ENCODE peak calls at places on chromosomes 12 and 14, in five cellular contexts. One of them, this sample, is unnamed.

GRCh38 chr12:42090899-42091298 is 53.8 kb downstream of the GXYLT1 start:
- DNase-seq in NB4: no peak
- DNase-seq in CD8-positive, alpha-beta T cell: no peak
- DNase-seq in testis: no peak
- DNase-seq in choroid plexus epithelial cell: peak
- DNase-seq in this sample: no peak

GRCh38 chr12:128796439-128797118 is 27.2 kb downstream of the SLC15A4 start:
- DNase-seq in NB4: no peak
- DNase-seq in CD8-positive, alpha-beta T cell: no peak
- DNase-seq in testis: no peak
- DNase-seq in choroid plexus epithelial cell: no peak
- DNase-seq in this sample: no peak

GRCh38 chr12:9741726-9742125 is 8.8 kb upstream of the CLECL1 start:
- DNase-seq in NB4: peak
- DNase-seq in CD8-positive, alpha-beta T cell: peak
- DNase-seq in testis: no peak
- DNase-seq in choroid plexus epithelial cell: no peak
- DNase-seq in this sample: peak

GRCh38 chr14:54676822-54677708 is 110.1 kb downstream of the SAMD4A start:
- DNase-seq in NB4: no peak
- DNase-seq in CD8-positive, alpha-beta T cell: no peak
- DNase-seq in testis: no peak
- DNase-seq in choroid plexus epithelial cell: peak
- DNase-seq in this sample: no peak

GRCh38 chr14:69376439-69376838 is 21.7 kb downstream of the ERH start:
- DNase-seq in NB4: peak
- DNase-seq in CD8-positive, alpha-beta T cell: no peak
- DNase-seq in testis: no peak
- DNase-seq in choroid plexus epithelial cell: peak
- DNase-seq in this sample: no peak

GRCh38 chr12:40202095-40203059 is 22.4 kb upstream of the LRRK2 start:
- DNase-seq in NB4: peak
- DNase-seq in CD8-positive, alpha-beta T cell: no peak
- DNase-seq in testis: no peak
- DNase-seq in choroid plexus epithelial cell: no peak
- DNase-seq in this sample: no peak

GRCh38 chr14:50675597-50675996 is 7.5 kb upstream of the SAV1 start:
- DNase-seq in NB4: no peak
- DNase-seq in CD8-positive, alpha-beta T cell: no peak
- DNase-seq in testis: no peak
- DNase-seq in choroid plexus epithelial cell: no peak
- DNase-seq in this sample: no peak

GRCh38 chr12:48779869-48780268 is 9.0 kb downstream of the ADCY6 start:
- DNase-seq in NB4: peak
- DNase-seq in CD8-positive, alpha-beta T cell: no peak
- DNase-seq in testis: no peak
- DNase-seq in choroid plexus epithelial cell: peak
- DNase-seq in this sample: no peak

GRCh38 chr14:94989417-94989816 is 167.9 kb downstream of the DICER1 start:
- DNase-seq in NB4: no peak
- DNase-seq in CD8-positive, alpha-beta T cell: no peak
- DNase-seq in testis: no peak
- DNase-seq in choroid plexus epithelial cell: no peak
- DNase-seq in this sample: no peak

GRCh38 chr12:51823875-51824565 is 24.5 kb downstream of the FIGNL2 start:
- DNase-seq in NB4: peak
- DNase-seq in CD8-positive, alpha-beta T cell: no peak
- DNase-seq in testis: peak
- DNase-seq in choroid plexus epithelial cell: peak
- DNase-seq in this sample: no peak

GRCh38 chr12:47007048-47007447 is 72.4 kb upstream of the PCED1B start:
- DNase-seq in NB4: no peak
- DNase-seq in CD8-positive, alpha-beta T cell: no peak
- DNase-seq in testis: no peak
- DNase-seq in choroid plexus epithelial cell: no peak
- DNase-seq in this sample: no peak

GRCh38 chr12:57377103-57377840 is 53.6 kb downstream of the R3HDM2 start:
- DNase-seq in NB4: no peak
- DNase-seq in CD8-positive, alpha-beta T cell: no peak
- DNase-seq in testis: no peak
- DNase-seq in choroid plexus epithelial cell: no peak
- DNase-seq in this sample: no peak

GRCh38 chr12:123034865-123035264 is 54.4 kb downstream of the ARL6IP4 start:
- DNase-seq in NB4: peak
- DNase-seq in CD8-positive, alpha-beta T cell: no peak
- DNase-seq in testis: no peak
- DNase-seq in choroid plexus epithelial cell: peak
- DNase-seq in this sample: no peak

GRCh38 chr12:12909995-12910391 is 18.6 kb downstream of the GPRC5A start:
- DNase-seq in NB4: peak
- DNase-seq in CD8-positive, alpha-beta T cell: no peak
- DNase-seq in testis: peak
- DNase-seq in choroid plexus epithelial cell: peak
- DNase-seq in this sample: no peak

GRCh38 chr14:74737753-74738325 is 24.9 kb downstream of the FCF1 start:
- DNase-seq in NB4: no peak
- DNase-seq in CD8-positive, alpha-beta T cell: no peak
- DNase-seq in testis: no peak
- DNase-seq in choroid plexus epithelial cell: peak
- DNase-seq in this sample: no peak

GRCh38 chr12:94714378-94714777 is 64.0 kb upstream of the TMCC3 start:
- DNase-seq in NB4: no peak
- DNase-seq in CD8-positive, alpha-beta T cell: no peak
- DNase-seq in testis: no peak
- DNase-seq in choroid plexus epithelial cell: peak
- DNase-seq in this sample: no peak

GRCh38 chr12:51793201-51793600 is 55.3 kb downstream of the FIGNL2 start:
- DNase-seq in NB4: no peak
- DNase-seq in CD8-positive, alpha-beta T cell: no peak
- DNase-seq in testis: no peak
- DNase-seq in choroid plexus epithelial cell: no peak
- DNase-seq in this sample: no peak

GRCh38 chr14:89303452-89304435 is 113.3 kb downstream of the FOXN3 start:
- DNase-seq in NB4: peak
- DNase-seq in CD8-positive, alpha-beta T cell: no peak
- DNase-seq in testis: peak
- DNase-seq in choroid plexus epithelial cell: peak
- DNase-seq in this sample: peak

GRCh38 chr12:50387487-50387886 is 8.9 kb downstream of the FAM186A start:
- DNase-seq in NB4: no peak
- DNase-seq in CD8-positive, alpha-beta T cell: no peak
- DNase-seq in testis: no peak
- DNase-seq in choroid plexus epithelial cell: no peak
- DNase-seq in this sample: no peak

GRCh38 chr12:95358111-95359083 is 115.6 kb upstream of the METAP2 start:
- DNase-seq in NB4: no peak
- DNase-seq in CD8-positive, alpha-beta T cell: no peak
- DNase-seq in testis: no peak
- DNase-seq in choroid plexus epithelial cell: peak
- DNase-seq in this sample: no peak

GRCh38 chr14:68894802-68895201 is 84.3 kb downstream of the ACTN1 start:
- DNase-seq in NB4: no peak
- DNase-seq in CD8-positive, alpha-beta T cell: no peak
- DNase-seq in testis: no peak
- DNase-seq in choroid plexus epithelial cell: peak
- DNase-seq in this sample: no peak

GRCh38 chr12:11998944-11999315 is 71.8 kb upstream of the BCL2L14 start:
- DNase-seq in NB4: no peak
- DNase-seq in CD8-positive, alpha-beta T cell: no peak
- DNase-seq in testis: no peak
- DNase-seq in choroid plexus epithelial cell: no peak
- DNase-seq in this sample: no peak

GRCh38 chr12:122935318-122935717 is 30.9 kb downstream of the ABCB9 start:
- DNase-seq in NB4: no peak
- DNase-seq in CD8-positive, alpha-beta T cell: no peak
- DNase-seq in testis: no peak
- DNase-seq in choroid plexus epithelial cell: no peak
- DNase-seq in this sample: no peak

GRCh38 chr12:51907083-51907863 is at the start of gene ACVRL1:
- DNase-seq in NB4: no peak
- DNase-seq in CD8-positive, alpha-beta T cell: no peak
- DNase-seq in testis: peak
- DNase-seq in choroid plexus epithelial cell: no peak
- DNase-seq in this sample: no peak

GRCh38 chr12:124994435-124994975 is 1.1 kb downstream of the BRI3BP start:
- DNase-seq in NB4: peak
- DNase-seq in CD8-positive, alpha-beta T cell: no peak
- DNase-seq in testis: no peak
- DNase-seq in choroid plexus epithelial cell: no peak
- DNase-seq in this sample: no peak

GRCh38 chr12:91109148-91109564 is 2.1 kb downstream of the LUM start:
- DNase-seq in NB4: peak
- DNase-seq in CD8-positive, alpha-beta T cell: peak
- DNase-seq in testis: peak
- DNase-seq in choroid plexus epithelial cell: peak
- DNase-seq in this sample: no peak
- TF ChIP-seq CTCF in NB4: peak
- TF ChIP-seq CTCF in CD8-positive, alpha-beta T cell: no peak
- TF ChIP-seq CTCF in testis: peak
- TF ChIP-seq CTCF in choroid plexus epithelial cell: peak
- TF ChIP-seq CTCF in this sample: peak

GRCh38 chr14:23119362-23120327 is 590 bp upstream of the CEBPE start:
- DNase-seq in NB4: peak
- DNase-seq in CD8-positive, alpha-beta T cell: peak
- DNase-seq in testis: no peak
- DNase-seq in choroid plexus epithelial cell: no peak
- DNase-seq in this sample: peak
- H3K4me3 ChIP-seq in NB4: peak
- H3K4me3 ChIP-seq in CD8-positive, alpha-beta T cell: peak
- H3K4me3 ChIP-seq in testis: no peak
- H3K4me3 ChIP-seq in choroid plexus epithelial cell: no peak
- H3K4me3 ChIP-seq in this sample: no peak

DNA sequence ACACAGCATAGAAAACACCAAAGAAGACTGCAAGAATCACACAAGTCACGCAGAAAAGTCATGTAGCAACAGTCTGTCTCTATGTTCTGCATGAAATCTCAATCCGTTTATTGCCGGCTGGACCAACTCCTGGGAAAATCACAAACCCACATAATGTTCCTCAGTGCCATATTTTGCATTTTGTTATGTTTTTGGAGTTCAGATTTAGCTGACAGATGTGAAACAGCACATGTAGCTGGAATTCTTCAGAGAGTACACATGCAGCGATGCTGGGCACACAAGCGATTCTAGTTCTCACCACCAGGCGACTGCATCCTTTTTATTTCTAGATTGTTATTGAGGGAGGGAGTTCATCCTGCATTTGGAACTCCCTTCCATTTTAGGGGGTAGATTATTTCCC is 193.2 kb downstream of the APAF1 start:
- DNase-seq in NB4: no peak
- DNase-seq in CD8-positive, alpha-beta T cell: no peak
- DNase-seq in testis: no peak
- DNase-seq in choroid plexus epithelial cell: peak
- DNase-seq in this sample: no peak
- TF ChIP-seq CTCF in NB4: peak
- TF ChIP-seq CTCF in CD8-positive, alpha-beta T cell: no peak
- TF ChIP-seq CTCF in testis: no peak
- TF ChIP-seq CTCF in choroid plexus epithelial cell: peak
- TF ChIP-seq CTCF in this sample: peak

GRCh38 chr12:14256139-14256538 is 109.3 kb upstream of the ATF7IP start:
- DNase-seq in NB4: peak
- DNase-seq in CD8-positive, alpha-beta T cell: peak
- DNase-seq in testis: no peak
- DNase-seq in choroid plexus epithelial cell: peak
- DNase-seq in this sample: no peak
- H3K4me3 ChIP-seq in NB4: no peak
- H3K4me3 ChIP-seq in CD8-positive, alpha-beta T cell: peak
- H3K4me3 ChIP-seq in testis: no peak
- H3K4me3 ChIP-seq in choroid plexus epithelial cell: no peak
- H3K4me3 ChIP-seq in this sample: no peak

DNA sequence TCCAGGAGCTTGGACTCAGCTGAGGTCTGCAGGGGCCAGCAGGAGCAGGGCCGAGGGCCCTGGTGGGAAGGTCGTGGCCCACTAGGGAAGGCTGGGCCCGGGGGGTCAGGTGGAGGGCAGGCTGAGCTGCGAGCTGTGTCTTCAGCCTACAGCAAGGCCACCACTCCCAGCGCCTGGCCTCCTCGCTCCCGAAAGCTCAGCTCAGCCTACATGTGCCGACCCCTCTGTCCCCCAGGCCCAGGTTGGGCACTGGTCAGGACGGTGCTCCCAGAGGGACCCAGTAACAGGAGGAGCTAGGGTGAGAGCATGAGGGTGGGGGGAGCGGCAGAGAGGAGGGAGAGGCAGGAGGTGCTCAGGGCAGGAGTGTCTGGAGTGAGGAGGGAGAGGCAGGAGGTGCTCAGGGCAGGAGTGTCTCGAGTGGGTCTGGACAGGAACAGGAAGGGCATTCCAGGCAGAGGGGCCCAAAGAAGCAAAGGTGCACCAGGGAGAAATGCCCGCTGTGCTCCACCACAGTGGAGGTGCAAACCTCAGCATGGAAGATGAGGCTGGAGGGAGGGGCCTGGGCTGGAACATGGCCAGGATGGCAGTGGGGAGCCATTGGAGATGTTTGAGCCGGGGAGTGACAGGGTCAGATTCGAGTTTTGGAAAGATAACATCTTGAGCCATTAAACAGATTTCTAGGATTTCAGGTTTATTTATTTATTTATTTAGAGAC is 29.1 kb upstream of the GPR132 start:
- DNase-seq in NB4: no peak
- DNase-seq in CD8-positive, alpha-beta T cell: no peak
- DNase-seq in testis: no peak
- DNase-seq in choroid plexus epithelial cell: no peak
- DNase-seq in this sample: no peak
- TF ChIP-seq CTCF in NB4: no peak
- TF ChIP-seq CTCF in CD8-positive, alpha-beta T cell: no peak
- TF ChIP-seq CTCF in testis: no peak
- TF ChIP-seq CTCF in choroid plexus epithelial cell: no peak
- TF ChIP-seq CTCF in this sample: no peak

GRCh38 chr12:26466709-26467108 is 271.3 kb downstream of the SSPN start:
- DNase-seq in NB4: no peak
- DNase-seq in CD8-positive, alpha-beta T cell: no peak
- DNase-seq in testis: no peak
- DNase-seq in choroid plexus epithelial cell: peak
- DNase-seq in this sample: no peak
- H3K4me3 ChIP-seq in NB4: no peak
- H3K4me3 ChIP-seq in CD8-positive, alpha-beta T cell: no peak
- H3K4me3 ChIP-seq in testis: no peak
- H3K4me3 ChIP-seq in choroid plexus epithelial cell: no peak
- H3K4me3 ChIP-seq in this sample: no peak

GRCh38 chr12:81639196-81639595 is 120.0 kb downstream of the PPFIA2 start:
- DNase-seq in NB4: no peak
- DNase-seq in CD8-positive, alpha-beta T cell: no peak
- DNase-seq in testis: no peak
- DNase-seq in choroid plexus epithelial cell: peak
- DNase-seq in this sample: no peak

GRCh38 chr12:81644503-81644902 is 114.6 kb downstream of the PPFIA2 start:
- DNase-seq in NB4: peak
- DNase-seq in CD8-positive, alpha-beta T cell: no peak
- DNase-seq in testis: no peak
- DNase-seq in choroid plexus epithelial cell: peak
- DNase-seq in this sample: no peak
- TF ChIP-seq CTCF in NB4: no peak
- TF ChIP-seq CTCF in CD8-positive, alpha-beta T cell: peak
- TF ChIP-seq CTCF in testis: no peak
- TF ChIP-seq CTCF in choroid plexus epithelial cell: peak
- TF ChIP-seq CTCF in this sample: peak

GRCh38 chr12:27185234-27186045 is 58.6 kb upstream of the STK38L start:
- DNase-seq in NB4: no peak
- DNase-seq in CD8-positive, alpha-beta T cell: no peak
- DNase-seq in testis: no peak
- DNase-seq in choroid plexus epithelial cell: peak
- DNase-seq in this sample: peak
- H3K4me3 ChIP-seq in NB4: no peak
- H3K4me3 ChIP-seq in CD8-positive, alpha-beta T cell: no peak
- H3K4me3 ChIP-seq in testis: no peak
- H3K4me3 ChIP-seq in choroid plexus epithelial cell: no peak
- H3K4me3 ChIP-seq in this sample: no peak

This sample was measured in GM12864.